ENCODE peak calls at places on chromosomes 7 and 10, in five cellular contexts. One of them, this sample, is unnamed.

GRCh38 chr7:149854611-149855367 is 16.6 kb downstream of the ZNF862 start:
- DNase-seq in GM12878: no peak
- DNase-seq in GM12892: no peak
- DNase-seq in SK-N-SH: peak
- DNase-seq in K562: no peak
- DNase-seq in this sample: no peak

GRCh38 chr10:71088054-71088453 is 124.3 kb upstream of the UNC5B start:
- DNase-seq in GM12878: no peak
- DNase-seq in GM12892: no peak
- DNase-seq in SK-N-SH: no peak
- DNase-seq in K562: no peak
- DNase-seq in this sample: no peak

GRCh38 chr10:129927351-129928120 is 36.5 kb downstream of the EBF3 start:
- DNase-seq in GM12878: no peak
- DNase-seq in GM12892: no peak
- DNase-seq in SK-N-SH: no peak
- DNase-seq in K562: no peak
- DNase-seq in this sample: no peak

GRCh38 chr10:86167101-86167761 is 199.4 kb downstream of the GRID1 start:
- DNase-seq in GM12878: no peak
- DNase-seq in GM12892: no peak
- DNase-seq in SK-N-SH: no peak
- DNase-seq in K562: no peak
- DNase-seq in this sample: no peak

GRCh38 chr7:153641202-153641601 is 411.0 kb upstream of the DPP6 start:
- DNase-seq in GM12878: no peak
- DNase-seq in GM12892: no peak
- DNase-seq in SK-N-SH: no peak
- DNase-seq in K562: no peak
- DNase-seq in this sample: no peak

GRCh38 chr7:131057524-131058065 is 270.1 kb upstream of the MKLN1 start:
- DNase-seq in GM12878: no peak
- DNase-seq in GM12892: no peak
- DNase-seq in SK-N-SH: no peak
- DNase-seq in K562: no peak
- DNase-seq in this sample: no peak

GRCh38 chr10:97468162-97468561 is 22.2 kb downstream of the ZDHHC16 start:
- DNase-seq in GM12878: peak
- DNase-seq in GM12892: no peak
- DNase-seq in SK-N-SH: no peak
- DNase-seq in K562: no peak
- DNase-seq in this sample: no peak

GRCh38 chr10:101468159-101468558 is 114.2 kb downstream of the BTRC start:
- DNase-seq in GM12878: no peak
- DNase-seq in GM12892: no peak
- DNase-seq in SK-N-SH: no peak
- DNase-seq in K562: no peak
- DNase-seq in this sample: no peak

GRCh38 chr7:23334482-23335056 is 35.4 kb downstream of the MALSU1 start:
- DNase-seq in GM12878: no peak
- DNase-seq in GM12892: no peak
- DNase-seq in SK-N-SH: no peak
- DNase-seq in K562: no peak
- DNase-seq in this sample: no peak

GRCh38 chr7:44075296-44076075 is 6.8 kb downstream of the POLM start:
- DNase-seq in GM12878: no peak
- DNase-seq in GM12892: no peak
- DNase-seq in SK-N-SH: no peak
- DNase-seq in K562: no peak
- DNase-seq in this sample: no peak

DNA sequence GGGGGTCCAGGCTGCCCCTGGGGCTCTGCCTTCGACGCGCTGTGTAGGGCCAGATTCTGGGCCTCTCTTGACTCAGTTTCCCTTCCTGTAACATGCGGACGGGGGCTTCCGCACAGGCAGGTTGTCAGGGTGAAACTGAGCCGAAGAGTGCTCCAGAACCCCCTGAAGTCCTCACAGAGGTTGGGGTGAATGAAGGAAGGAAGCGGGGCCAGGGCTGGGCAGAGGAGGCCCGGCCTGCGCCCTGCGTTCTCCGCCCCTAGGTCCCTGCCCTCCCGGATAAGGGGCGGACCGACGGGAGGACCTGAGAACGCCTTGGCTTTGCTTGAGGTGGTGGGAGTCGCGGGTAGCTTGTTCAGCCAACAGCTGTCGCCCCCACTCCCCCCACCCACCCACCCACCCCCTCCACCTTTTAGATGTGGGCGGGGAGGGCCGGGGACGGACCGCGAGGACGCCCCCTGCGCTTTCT is 558 bp upstream of the ELFN1 start:
- DNase-seq in GM12878: no peak
- DNase-seq in GM12892: no peak
- DNase-seq in SK-N-SH: peak
- DNase-seq in K562: peak
- DNase-seq in this sample: no peak
- TF ChIP-seq TAF1 in GM12878: no peak
- TF ChIP-seq TAF1 in GM12892: no peak
- TF ChIP-seq TAF1 in SK-N-SH: no peak
- TF ChIP-seq TAF1 in K562: no peak
- TF ChIP-seq TAF1 in this sample: no peak

GRCh38 chr10:73931767-73932624 is 21.1 kb downstream of the PLAU start:
- DNase-seq in GM12878: peak
- DNase-seq in GM12892: peak
- DNase-seq in SK-N-SH: no peak
- DNase-seq in K562: peak
- DNase-seq in this sample: no peak
- TF ChIP-seq POLR2AphosphoS5 in GM12878: no peak
- TF ChIP-seq POLR2AphosphoS5 in GM12892: no peak
- TF ChIP-seq POLR2AphosphoS5 in SK-N-SH: no peak
- TF ChIP-seq POLR2AphosphoS5 in K562: no peak
- TF ChIP-seq POLR2AphosphoS5 in this sample: no peak

GRCh38 chr7:17948503-17949238 is 8.4 kb upstream of the SNX13 start:
- DNase-seq in GM12878: no peak
- DNase-seq in GM12892: no peak
- DNase-seq in SK-N-SH: no peak
- DNase-seq in K562: no peak
- DNase-seq in this sample: no peak

GRCh38 chr7:17951745-17952254 is 11.5 kb upstream of the SNX13 start:
- DNase-seq in GM12878: no peak
- DNase-seq in GM12892: no peak
- DNase-seq in SK-N-SH: no peak
- DNase-seq in K562: no peak
- DNase-seq in this sample: no peak

GRCh38 chr7:17947606-17948005 is 7.3 kb upstream of the SNX13 start:
- DNase-seq in GM12878: no peak
- DNase-seq in GM12892: no peak
- DNase-seq in SK-N-SH: no peak
- DNase-seq in K562: no peak
- DNase-seq in this sample: no peak

GRCh38 chr7:17946591-17946990 is 6.3 kb upstream of the SNX13 start:
- DNase-seq in GM12878: no peak
- DNase-seq in GM12892: no peak
- DNase-seq in SK-N-SH: no peak
- DNase-seq in K562: no peak
- DNase-seq in this sample: no peak

DNA sequence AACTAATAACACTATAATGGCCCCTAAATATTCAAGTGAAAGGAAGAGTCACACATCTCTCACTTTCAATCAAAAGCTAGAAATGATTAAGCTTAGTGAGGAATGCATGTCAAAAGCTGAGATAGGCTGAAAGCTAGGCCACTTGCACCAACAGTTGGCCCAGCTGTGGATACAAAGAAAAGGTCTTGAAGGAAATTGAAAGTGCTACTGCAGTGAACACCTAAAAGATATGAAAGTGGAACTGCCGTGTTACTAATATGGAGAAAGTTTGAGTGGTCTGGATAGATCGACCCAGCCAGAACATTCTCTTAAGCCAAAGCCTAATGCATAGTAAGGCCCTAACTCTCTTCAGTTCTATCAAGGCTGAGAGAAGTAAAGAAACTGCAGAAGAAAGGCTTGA is 12.1 kb upstream of the SNX13 start:
- DNase-seq in GM12878: peak
- DNase-seq in GM12892: no peak
- DNase-seq in SK-N-SH: no peak
- DNase-seq in K562: no peak
- DNase-seq in this sample: no peak
- TF ChIP-seq TAF1 in GM12878: no peak
- TF ChIP-seq TAF1 in GM12892: no peak
- TF ChIP-seq TAF1 in SK-N-SH: no peak
- TF ChIP-seq TAF1 in K562: no peak
- TF ChIP-seq TAF1 in this sample: no peak

GRCh38 chr7:1537631-1538412 is 7.3 kb downstream of the MAFK start:
- DNase-seq in GM12878: no peak
- DNase-seq in GM12892: no peak
- DNase-seq in SK-N-SH: peak
- DNase-seq in K562: peak
- DNase-seq in this sample: no peak
- TF ChIP-seq POLR2AphosphoS5 in GM12878: no peak
- TF ChIP-seq POLR2AphosphoS5 in GM12892: no peak
- TF ChIP-seq POLR2AphosphoS5 in SK-N-SH: peak
- TF ChIP-seq POLR2AphosphoS5 in K562: peak
- TF ChIP-seq POLR2AphosphoS5 in this sample: no peak

GRCh38 chr10:116699049-116699782 is 43.1 kb downstream of the HSPA12A start:
- DNase-seq in GM12878: no peak
- DNase-seq in GM12892: no peak
- DNase-seq in SK-N-SH: peak
- DNase-seq in K562: no peak
- DNase-seq in this sample: no peak

GRCh38 chr10:116697816-116698215 is 44.5 kb downstream of the HSPA12A start:
- DNase-seq in GM12878: no peak
- DNase-seq in GM12892: no peak
- DNase-seq in SK-N-SH: no peak
- DNase-seq in K562: no peak
- DNase-seq in this sample: no peak

GRCh38 chr10:116702165-116702564 is 40.2 kb downstream of the HSPA12A start:
- DNase-seq in GM12878: no peak
- DNase-seq in GM12892: no peak
- DNase-seq in SK-N-SH: no peak
- DNase-seq in K562: no peak
- DNase-seq in this sample: no peak

GRCh38 chr10:116698364-116698763 is 44.0 kb downstream of the HSPA12A start:
- DNase-seq in GM12878: no peak
- DNase-seq in GM12892: no peak
- DNase-seq in SK-N-SH: no peak
- DNase-seq in K562: no peak
- DNase-seq in this sample: no peak

DNA sequence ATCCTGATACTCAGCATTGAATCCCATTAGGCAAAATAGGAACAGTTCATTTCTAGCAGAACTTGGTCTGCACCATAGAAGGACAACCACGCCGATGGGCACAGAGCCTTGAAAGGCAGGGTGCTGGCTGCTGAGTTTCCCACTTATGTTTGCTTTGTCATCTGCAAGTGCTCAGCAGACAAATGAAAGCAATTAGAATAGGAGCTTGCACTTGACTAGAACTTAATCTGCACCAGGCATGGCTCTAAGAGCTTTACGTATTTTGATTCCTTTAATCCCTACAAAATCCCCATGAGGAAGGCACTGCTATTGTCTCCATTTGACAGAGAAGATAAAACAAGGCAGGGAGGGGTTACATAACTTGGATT is 42.6 kb downstream of the HSPA12A start:
- DNase-seq in GM12878: no peak
- DNase-seq in GM12892: no peak
- DNase-seq in SK-N-SH: no peak
- DNase-seq in K562: no peak
- DNase-seq in this sample: no peak
- TF ChIP-seq TAF1 in GM12878: no peak
- TF ChIP-seq TAF1 in GM12892: no peak
- TF ChIP-seq TAF1 in SK-N-SH: no peak
- TF ChIP-seq TAF1 in K562: no peak
- TF ChIP-seq TAF1 in this sample: no peak

GRCh38 chr10:2143213-2143882 is 406.0 kb upstream of the ADARB2 start:
- DNase-seq in GM12878: no peak
- DNase-seq in GM12892: no peak
- DNase-seq in SK-N-SH: no peak
- DNase-seq in K562: no peak
- DNase-seq in this sample: no peak
- TF ChIP-seq POLR2AphosphoS5 in GM12878: no peak
- TF ChIP-seq POLR2AphosphoS5 in GM12892: no peak
- TF ChIP-seq POLR2AphosphoS5 in SK-N-SH: no peak
- TF ChIP-seq POLR2AphosphoS5 in K562: no peak
- TF ChIP-seq POLR2AphosphoS5 in this sample: no peak

GRCh38 chr7:16619979-16620408 is 25.6 kb downstream of the ANKMY2 start:
- DNase-seq in GM12878: peak
- DNase-seq in GM12892: no peak
- DNase-seq in SK-N-SH: no peak
- DNase-seq in K562: no peak
- DNase-seq in this sample: no peak
- TF ChIP-seq TAF1 in GM12878: no peak
- TF ChIP-seq TAF1 in GM12892: no peak
- TF ChIP-seq TAF1 in SK-N-SH: no peak
- TF ChIP-seq TAF1 in K562: no peak
- TF ChIP-seq TAF1 in this sample: no peak

This sample was measured in GM12891.